ENCODE peak calls at places on chromosomes 6 and 20, in four cellular contexts. One of them, this sample, is unnamed.

GRCh38 chr6:27650620-27651370 is 177.9 kb upstream of the ZNF184 start:
- DNase-seq in GM13976: peak; percentile 79
- DNase-seq in ascending aorta: no peak
- DNase-seq in suprapubic skin: no peak
- DNase-seq in this sample: peak; percentile 83

GRCh38 chr6:63643862-63644261 is 8.3 kb downstream of the PHF3 start:
- DNase-seq in GM13976: peak; percentile 24
- DNase-seq in ascending aorta: no peak
- DNase-seq in suprapubic skin: no peak
- DNase-seq in this sample: no peak

GRCh38 chr6:167827062-167827587 is 414 bp downstream of the AFDN start:
- DNase-seq in suprapubic skin: no peak
- DNase-seq in ascending aorta: no peak
- DNase-seq in GM13976: peak; percentile 80
- DNase-seq in this sample: no peak

GRCh38 chr20:16158976-16159286 is 414.3 kb downstream of the KIF16B start:
- DNase-seq in ascending aorta: no peak
- DNase-seq in GM13976: no peak
- DNase-seq in suprapubic skin: no peak
- DNase-seq in this sample: no peak

GRCh38 chr6:29887819-29888581 is 54.3 kb upstream of the HLA-A start:
- DNase-seq in suprapubic skin: peak; percentile 93
- DNase-seq in ascending aorta: peak; percentile 92
- DNase-seq in GM13976: peak; percentile 87
- DNase-seq in this sample: peak; percentile 36

GRCh38 chr20:62202083-62202395 is 18.0 kb downstream of the HRH3 start:
- DNase-seq in GM13976: no peak
- DNase-seq in suprapubic skin: no peak
- DNase-seq in ascending aorta: no peak
- DNase-seq in this sample: no peak

GRCh38 chr20:57335392-57335791 is 5.8 kb downstream of the SPO11 start:
- DNase-seq in GM13976: no peak
- DNase-seq in ascending aorta: no peak
- DNase-seq in suprapubic skin: no peak
- DNase-seq in this sample: peak; percentile 26

GRCh38 chr6:147624946-147625515 is 116.5 kb downstream of the SAMD5 start:
- DNase-seq in ascending aorta: no peak
- DNase-seq in GM13976: no peak
- DNase-seq in suprapubic skin: no peak
- DNase-seq in this sample: peak; percentile 20

GRCh38 chr6:32056254-32056653 is 18.0 kb downstream of the CYP21A2 start:
- DNase-seq in suprapubic skin: no peak
- DNase-seq in GM13976: no peak
- DNase-seq in ascending aorta: no peak
- DNase-seq in this sample: no peak

GRCh38 chr20:49216991-49217578 is 2.1 kb upstream of the DDX27 start:
- DNase-seq in ascending aorta: peak; percentile 98
- DNase-seq in suprapubic skin: peak; percentile 97
- DNase-seq in GM13976: peak; percentile 74
- DNase-seq in this sample: peak; percentile 94

GRCh38 chr20:1656844-1657243 is 735 bp downstream of the SIRPG start:
- DNase-seq in GM13976: no peak
- DNase-seq in suprapubic skin: no peak
- DNase-seq in ascending aorta: no peak
- DNase-seq in this sample: no peak
- TF ChIP-seq CTCF in GM13976: no peak
- TF ChIP-seq CTCF in suprapubic skin: no peak
- TF ChIP-seq CTCF in ascending aorta: no peak
- TF ChIP-seq CTCF in this sample: no peak

GRCh38 chr6:72554761-72555221 is 67.1 kb upstream of the KCNQ5 start:
- DNase-seq in GM13976: no peak
- DNase-seq in ascending aorta: no peak
- DNase-seq in suprapubic skin: no peak
- DNase-seq in this sample: no peak
- TF ChIP-seq CTCF in GM13976: no peak
- TF ChIP-seq CTCF in ascending aorta: no peak
- TF ChIP-seq CTCF in suprapubic skin: no peak
- TF ChIP-seq CTCF in this sample: no peak

DNA sequence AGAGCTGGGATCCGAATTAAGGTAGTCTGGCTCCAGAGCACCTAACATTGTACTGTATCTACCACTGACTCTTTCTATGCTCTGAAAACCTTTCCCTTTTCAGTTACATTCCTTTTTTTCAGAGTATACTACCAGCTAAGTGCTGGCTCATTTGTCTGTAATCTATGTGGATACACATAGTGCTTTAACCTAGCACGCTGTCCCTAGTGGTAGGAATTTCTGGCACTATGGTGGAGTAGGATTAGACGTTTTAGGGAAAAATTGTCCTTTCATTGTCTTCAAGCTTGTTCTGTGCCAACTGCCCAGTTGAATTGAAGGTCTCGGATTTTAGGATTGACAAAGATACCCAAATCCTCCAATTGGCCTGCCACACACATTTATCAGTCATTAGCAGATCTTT is 259.1 kb upstream of the FERMT1 start:
- DNase-seq in GM13976: no peak
- DNase-seq in suprapubic skin: no peak
- DNase-seq in ascending aorta: no peak
- DNase-seq in this sample: peak; percentile 40
- TF ChIP-seq CTCF in GM13976: no peak
- TF ChIP-seq CTCF in suprapubic skin: no peak
- TF ChIP-seq CTCF in ascending aorta: no peak
- TF ChIP-seq CTCF in this sample: peak; percentile 55

DNA sequence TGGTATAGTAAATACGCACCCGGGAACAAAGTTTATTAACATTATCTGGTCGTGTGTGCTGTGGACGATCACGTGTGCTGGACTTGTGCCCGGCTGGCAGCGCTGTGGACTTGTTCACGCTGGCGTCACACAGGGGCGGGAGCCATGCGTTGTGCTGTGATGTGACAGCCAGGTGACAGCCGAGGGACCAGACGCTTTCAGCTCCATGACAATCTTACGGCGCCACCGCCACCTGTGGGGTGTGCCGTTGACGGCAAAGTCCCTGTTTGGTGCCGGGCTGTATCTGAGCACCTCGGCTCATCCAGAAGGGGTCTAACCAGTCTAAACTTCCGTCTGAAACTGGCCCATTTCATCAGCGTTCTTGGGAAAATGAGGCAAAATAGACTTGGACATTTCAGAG is 25.2 kb downstream of the DLL1 start:
- DNase-seq in ascending aorta: no peak
- DNase-seq in GM13976: no peak
- DNase-seq in suprapubic skin: no peak
- DNase-seq in this sample: no peak
- TF ChIP-seq CTCF in ascending aorta: no peak
- TF ChIP-seq CTCF in GM13976: no peak
- TF ChIP-seq CTCF in suprapubic skin: no peak
- TF ChIP-seq CTCF in this sample: no peak

GRCh38 chr6:144918073-144918472 is 632.9 kb downstream of the UTRN start:
- DNase-seq in ascending aorta: no peak
- DNase-seq in suprapubic skin: no peak
- DNase-seq in GM13976: no peak
- DNase-seq in this sample: no peak

GRCh38 chr6:144909753-144910280 is 624.7 kb downstream of the UTRN start:
- DNase-seq in ascending aorta: no peak
- DNase-seq in GM13976: no peak
- DNase-seq in suprapubic skin: no peak
- DNase-seq in this sample: no peak

GRCh38 chr6:144911322-144911721 is 626.2 kb downstream of the UTRN start:
- DNase-seq in suprapubic skin: no peak
- DNase-seq in ascending aorta: no peak
- DNase-seq in GM13976: no peak
- DNase-seq in this sample: no peak

GRCh38 chr6:144908004-144908403 is 622.9 kb downstream of the UTRN start:
- DNase-seq in suprapubic skin: no peak
- DNase-seq in ascending aorta: no peak
- DNase-seq in GM13976: no peak
- DNase-seq in this sample: no peak

DNA sequence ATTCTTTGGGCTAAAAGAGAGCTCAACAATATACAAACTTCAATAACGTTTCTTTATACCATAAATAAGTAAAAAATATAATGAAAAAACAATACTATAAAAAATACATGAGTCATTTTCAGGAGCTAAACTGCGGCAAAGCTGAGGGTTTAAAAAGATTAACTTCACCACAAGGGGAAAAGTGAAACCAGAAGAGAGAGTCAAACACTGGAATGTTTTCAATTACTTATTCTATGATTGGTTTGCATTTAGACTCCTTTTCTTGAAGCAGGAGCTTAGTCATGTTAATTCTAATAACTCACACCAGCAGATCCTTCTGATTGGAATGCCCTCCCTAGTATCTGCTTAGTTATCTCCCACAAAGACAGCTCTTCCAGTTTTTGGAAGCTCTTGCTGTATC is 627.3 kb downstream of the UTRN start:
- DNase-seq in suprapubic skin: no peak
- DNase-seq in GM13976: no peak
- DNase-seq in ascending aorta: no peak
- DNase-seq in this sample: peak; percentile 29
- TF ChIP-seq CTCF in suprapubic skin: no peak
- TF ChIP-seq CTCF in GM13976: no peak
- TF ChIP-seq CTCF in ascending aorta: no peak
- TF ChIP-seq CTCF in this sample: no peak

GRCh38 chr20:35479798-35480197 is 24.4 kb downstream of the CEP250 start:
- DNase-seq in ascending aorta: no peak
- DNase-seq in GM13976: no peak
- DNase-seq in suprapubic skin: no peak
- DNase-seq in this sample: no peak

GRCh38 chr20:35473684-35474083 is 18.3 kb downstream of the CEP250 start:
- DNase-seq in suprapubic skin: no peak
- DNase-seq in GM13976: no peak
- DNase-seq in ascending aorta: no peak
- DNase-seq in this sample: no peak

GRCh38 chr20:35474504-35474903 is 19.1 kb downstream of the CEP250 start:
- DNase-seq in GM13976: no peak
- DNase-seq in suprapubic skin: no peak
- DNase-seq in ascending aorta: no peak
- DNase-seq in this sample: no peak

GRCh38 chr20:35476288-35476687 is 20.9 kb downstream of the CEP250 start:
- DNase-seq in suprapubic skin: no peak
- DNase-seq in ascending aorta: no peak
- DNase-seq in GM13976: no peak
- DNase-seq in this sample: no peak

GRCh38 chr20:35478804-35479472 is 23.5 kb downstream of the CEP250 start:
- DNase-seq in suprapubic skin: no peak
- DNase-seq in GM13976: no peak
- DNase-seq in ascending aorta: peak; percentile 62
- DNase-seq in this sample: no peak
- TF ChIP-seq CTCF in suprapubic skin: no peak
- TF ChIP-seq CTCF in GM13976: peak; percentile 23
- TF ChIP-seq CTCF in ascending aorta: no peak
- TF ChIP-seq CTCF in this sample: no peak

GRCh38 chr6:118284736-118285360 is 263.2 kb upstream of the PLN start:
- DNase-seq in suprapubic skin: no peak
- DNase-seq in ascending aorta: no peak
- DNase-seq in GM13976: no peak
- DNase-seq in this sample: peak; percentile 30
- TF ChIP-seq CTCF in suprapubic skin: no peak
- TF ChIP-seq CTCF in ascending aorta: peak; percentile 40
- TF ChIP-seq CTCF in GM13976: no peak
- TF ChIP-seq CTCF in this sample: peak; percentile 29